ENCODE peak calls at places on chromosomes 1 and 21, in eight cellular contexts. M is endodermal cell; G is CD4-positive, alpha-beta T cell; F is colonic mucosa; S is AG04450; E is A549; C is cardiac muscle cell; H is stomach. A is an unnamed sample.

GRCh38 chr1:230142608-230143209 is 75.7 kb downstream of the GALNT2 start:
- DNase-seq in M (no peak), G (no peak), F (no peak), S (no peak), E (no peak), C (no peak), H (no peak), A (no peak)

GRCh38 chr1:203607169-203607873 is 19.3 kb upstream of the ATP2B4 start:
- DNase-seq in M (no peak), G (peak), F (no peak), S (peak), E (no peak), C (peak), H (peak), A (no peak)

GRCh38 chr1:228974296-228974695 is 239.0 kb downstream of the RHOU start:
- DNase-seq in M (no peak), G (no peak), F (no peak), S (no peak), E (no peak), C (no peak), H (no peak), A (no peak)

GRCh38 chr1:155334980-155335379 is 14.3 kb downstream of the RUSC1 start:
- DNase-seq in M (no peak), G (no peak), F (no peak), S (no peak), E (no peak), C (no peak), H (no peak), A (no peak)

GRCh38 chr1:59915516-59915915 is 11.1 kb downstream of the CYP2J2 start:
- DNase-seq in M (no peak), G (no peak), F (no peak), S (no peak), E (no peak), C (no peak), H (no peak), A (no peak)

GRCh38 chr1:7672864-7673263 is 98.2 kb upstream of the VAMP3 start:
- DNase-seq in M (no peak), G (no peak), F (no peak), S (no peak), E (no peak), C (no peak), H (no peak), A (no peak)

GRCh38 chr1:117093091-117093534 is 28.4 kb downstream of the TRIM45 start:
- DNase-seq in M (peak), G (no peak), F (peak), S (peak), E (no peak), C (peak), H (peak), A (peak)

GRCh38 chr1:111755321-111756123 is at the start of gene DDX20:
- DNase-seq in M (peak), G (peak), F (peak), S (peak), E (peak), C (peak), H (peak), A (peak)

GRCh38 chr1:6998267-6998666 is 213.0 kb downstream of the CAMTA1 start:
- DNase-seq in M (peak), G (no peak), F (peak), S (no peak), E (peak), C (no peak), H (no peak), A (no peak)

GRCh38 chr1:238789916-238790667 is 596.3 kb upstream of the CHRM3 start:
- DNase-seq in M (peak), G (no peak), F (no peak), S (no peak), E (no peak), C (no peak), H (no peak), A (no peak)

GRCh38 chr1:9086060-9086459 is 16.6 kb upstream of the SLC2A5 start:
- DNase-seq in M (no peak), G (no peak), F (no peak), S (no peak), E (no peak), C (peak), H (no peak), A (no peak)

GRCh38 chr21:36504067-36505058 is 24.4 kb upstream of the CLDN14 start:
- DNase-seq in M (no peak), G (peak), F (peak), S (peak), E (peak), C (peak), H (no peak), A (no peak)

GRCh38 chr1:85322655-85323054 is 46.2 kb upstream of the BCL10 start:
- DNase-seq in M (no peak), G (no peak), F (no peak), S (no peak), E (no peak), C (no peak), H (no peak), A (no peak)

GRCh38 chr1:37267111-37267835 is 207.1 kb upstream of the ZC3H12A start:
- DNase-seq in M (no peak), G (no peak), F (no peak), S (no peak), E (no peak), C (no peak), H (no peak), A (no peak)

GRCh38 chr1:59183918-59184317 is 113.0 kb upstream of the FGGY start:
- DNase-seq in M (no peak), G (no peak), F (peak), S (no peak), E (no peak), C (no peak), H (no peak), A (no peak)

GRCh38 chr1:9573723-9574122 is 15.0 kb upstream of the TMEM201 start:
- DNase-seq in M (peak), G (no peak), F (no peak), S (no peak), E (no peak), C (peak), H (no peak), A (no peak)

GRCh38 chr21:29376556-29376955 is 77.8 kb downstream of the BACH1 start:
- DNase-seq in M (peak), G (peak), F (peak), S (no peak), E (peak), C (peak), H (peak), A (peak)

GRCh38 chr1:115136106-115136505 is 46.8 kb upstream of the TSPAN2 start:
- DNase-seq in M (peak), G (no peak), F (no peak), S (no peak), E (no peak), C (no peak), H (no peak), A (no peak)

GRCh38 chr21:34989337-34990151 is 59.6 kb downstream of the RUNX1 start:
- DNase-seq in M (no peak), G (no peak), F (no peak), S (no peak), E (no peak), C (no peak), H (no peak), A (no peak)

GRCh38 chr1:168621356-168621755 is 45.0 kb downstream of the XCL1 start:
- DNase-seq in M (no peak), G (no peak), F (no peak), S (no peak), E (no peak), C (peak), H (no peak), A (no peak)

GRCh38 chr1:207000641-207001291 is 30.5 kb upstream of the FCAMR start:
- DNase-seq in M (no peak), G (no peak), F (no peak), S (no peak), E (no peak), C (no peak), H (no peak), A (no peak)

GRCh38 chr1:204320413-204320812 is 39.3 kb downstream of the PLEKHA6 start:
- DNase-seq in M (no peak), G (no peak), F (no peak), S (peak), E (no peak), C (peak), H (no peak), A (no peak)

GRCh38 chr1:163824006-163824405 is 502.3 kb downstream of the NUF2 start:
- DNase-seq in M (no peak), G (no peak), F (no peak), S (no peak), E (no peak), C (peak), H (no peak), A (no peak)

GRCh38 chr1:231161711-231162299 is at the start of gene TRIM67:
- DNase-seq in M (no peak), G (no peak), F (no peak), S (no peak), E (peak), C (peak), H (no peak), A (no peak)

GRCh38 chr1:207181838-207182237 is 77.8 kb downstream of the C4BPA start:
- DNase-seq in M (no peak), G (no peak), F (no peak), S (no peak), E (no peak), C (peak), H (no peak), A (no peak)

GRCh38 chr1:193256019-193256418 is 69.6 kb upstream of the B3GALT2 start:
- DNase-seq in M (no peak), G (no peak), F (no peak), S (no peak), E (no peak), C (no peak), H (no peak), A (no peak)

GRCh38 chr21:45918835-45919467 is 62.6 kb upstream of the COL6A1 start:
- DNase-seq in M (peak), G (no peak), F (no peak), S (no peak), E (no peak), C (no peak), H (no peak), A (no peak)

GRCh38 chr21:31671146-31671716 is 11.7 kb downstream of the SOD1 start:
- DNase-seq in M (no peak), G (no peak), F (no peak), S (no peak), E (no peak), C (no peak), H (no peak), A (no peak)

GRCh38 chr1:81371864-81372263 is 428.9 kb upstream of the ADGRL2 start:
- DNase-seq in M (no peak), G (no peak), F (no peak), S (no peak), E (no peak), C (no peak), H (no peak), A (no peak)

GRCh38 chr1:90317628-90318027 is 322.7 kb downstream of the ZNF326 start:
- DNase-seq in M (no peak), G (no peak), F (no peak), S (no peak), E (no peak), C (no peak), H (no peak), A (no peak)

GRCh38 chr1:112444269-112444668 is 48.3 kb downstream of the CTTNBP2NL start:
- DNase-seq in M (no peak), G (no peak), F (no peak), S (no peak), E (no peak), C (no peak), H (no peak), A (no peak)

GRCh38 chr1:43425045-43425444 is 28.7 kb downstream of the HYI start:
- DNase-seq in M (no peak), G (no peak), F (no peak), S (no peak), E (no peak), C (no peak), H (no peak), A (no peak)

GRCh38 chr1:247746391-247746935 is 1.5 kb downstream of the OR14A2 start:
- DNase-seq in M (no peak), G (no peak), F (no peak), S (no peak), E (no peak), C (no peak), H (no peak), A (no peak)

DNA sequence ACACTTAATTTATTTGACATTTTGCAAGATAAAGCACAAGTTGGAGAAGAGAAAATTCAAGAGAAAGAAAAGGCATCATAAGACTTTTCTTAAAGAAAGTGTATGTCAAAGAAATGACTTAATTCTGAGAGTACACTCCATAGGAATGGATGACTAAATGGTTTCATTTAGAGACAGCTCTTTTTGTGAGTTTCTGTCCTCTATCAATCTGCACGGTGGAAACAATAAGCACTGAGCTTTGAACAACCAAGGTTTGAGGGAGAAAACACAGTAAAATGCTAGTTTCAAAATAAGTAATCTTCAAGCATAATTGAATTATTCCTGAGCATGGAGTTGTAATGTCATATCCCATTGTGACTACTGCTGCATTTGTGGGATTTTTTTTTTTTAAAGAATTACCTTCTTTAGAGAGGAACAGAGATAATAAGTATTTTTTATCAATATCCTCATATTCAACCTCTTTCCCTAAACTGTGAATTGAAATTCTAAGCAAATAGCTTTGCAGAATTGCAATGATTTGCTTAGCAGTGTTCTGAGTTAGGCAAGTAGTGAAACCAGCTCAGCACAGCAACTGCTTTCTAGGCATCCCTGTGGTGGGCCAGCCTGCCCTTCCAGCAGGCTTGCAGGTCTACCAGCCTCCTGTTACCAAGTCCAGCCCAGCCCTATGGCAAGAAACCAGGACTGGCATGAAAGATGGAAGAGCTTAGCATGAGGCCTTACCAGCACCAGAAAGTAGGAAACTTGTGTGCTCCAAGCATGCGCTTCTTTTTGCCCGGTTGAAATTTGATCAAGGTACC is 38.2 kb downstream of the KCNJ6 start:
- DNase-seq in M (no peak), G (no peak), F (no peak), S (no peak), E (no peak), C (no peak), H (no peak), A (no peak)
- H3K27ac ChIP-seq in M (no peak), G (no peak), F (no peak), S (no peak), E (peak), C (no peak), H (no peak), A (no peak)

DNA sequence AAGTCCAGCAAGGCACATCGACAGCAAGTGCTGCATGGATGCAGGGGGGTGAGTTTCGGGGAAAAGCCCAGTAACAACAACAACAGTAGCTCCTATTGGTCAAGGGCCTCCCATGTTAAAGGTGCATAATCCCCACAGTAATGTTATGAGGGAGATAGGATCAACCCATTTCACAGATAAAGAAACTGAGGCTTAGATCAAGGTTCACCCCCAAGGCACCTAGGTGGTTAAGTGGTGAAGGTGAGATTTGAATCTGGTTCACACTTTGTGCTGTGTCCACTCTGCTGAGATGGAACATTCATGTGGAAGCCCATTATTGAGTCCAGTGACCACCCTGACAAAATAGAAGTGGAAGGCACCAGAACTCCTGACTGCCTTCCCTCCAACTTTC is 24.9 kb downstream of the PHGDH start:
- DNase-seq in M (no peak), G (no peak), F (no peak), S (no peak), E (no peak), C (no peak), H (no peak), A (no peak)
- H3K27ac ChIP-seq in M (no peak), G (no peak), F (no peak), S (no peak), E (no peak), C (no peak), H (peak), A (peak)

GRCh38 chr1:47752048-47752451 is 245.1 kb downstream of the TRABD2B start:
- DNase-seq in M (peak), G (no peak), F (peak), S (no peak), E (no peak), C (peak), H (peak), A (no peak)
- H3K27ac ChIP-seq in M (no peak), G (no peak), F (peak), S (no peak), E (no peak), C (no peak), H (peak), A (no peak)

GRCh38 chr21:26077523-26077922 is 93.0 kb downstream of the APP start:
- DNase-seq in M (no peak), G (no peak), F (no peak), S (no peak), E (no peak), C (peak), H (no peak), A (no peak)

GRCh38 chr21:26082549-26082948 is 88.0 kb downstream of the APP start:
- DNase-seq in M (peak), G (no peak), F (no peak), S (no peak), E (no peak), C (no peak), H (no peak), A (no peak)

GRCh38 chr21:26085100-26085499 is 85.5 kb downstream of the APP start:
- DNase-seq in M (no peak), G (no peak), F (no peak), S (no peak), E (no peak), C (no peak), H (no peak), A (no peak)

GRCh38 chr21:26080211-26080610 is 90.4 kb downstream of the APP start:
- DNase-seq in M (no peak), G (no peak), F (no peak), S (no peak), E (no peak), C (no peak), H (no peak), A (no peak)

DNA sequence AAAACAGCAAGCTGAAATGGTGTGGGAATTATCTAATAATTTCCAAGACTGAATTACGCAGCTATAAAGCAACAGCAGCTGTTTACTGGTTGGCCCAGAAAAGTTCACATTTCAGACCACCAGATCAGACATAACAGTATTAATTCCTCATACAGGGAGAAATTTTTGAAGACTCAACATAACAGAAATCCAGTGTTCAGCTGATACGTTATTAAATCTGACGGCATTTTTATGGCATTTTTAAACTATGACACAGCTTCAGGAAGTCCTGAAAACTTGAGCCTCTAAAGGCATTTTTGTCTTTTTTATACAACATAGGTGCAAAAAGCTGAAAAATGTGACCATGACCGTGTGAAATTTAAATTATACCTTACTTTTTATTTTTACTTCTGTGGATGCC is 91.2 kb downstream of the APP start:
- DNase-seq in M (no peak), G (no peak), F (no peak), S (no peak), E (no peak), C (no peak), H (no peak), A (no peak)
- H3K27ac ChIP-seq in M (no peak), G (no peak), F (no peak), S (no peak), E (no peak), C (no peak), H (no peak), A (no peak)

GRCh38 chr1:5108740-5109139 is 454.3 kb downstream of the AJAP1 start:
- DNase-seq in M (no peak), G (no peak), F (no peak), S (no peak), E (no peak), C (no peak), H (no peak), A (no peak)

GRCh38 chr1:5105744-5106143 is 451.3 kb downstream of the AJAP1 start:
- DNase-seq in M (no peak), G (no peak), F (no peak), S (no peak), E (no peak), C (no peak), H (no peak), A (no peak)

GRCh38 chr1:5109652-5110051 is 455.2 kb downstream of the AJAP1 start:
- DNase-seq in M (no peak), G (no peak), F (no peak), S (no peak), E (no peak), C (no peak), H (no peak), A (no peak)

GRCh38 chr1:5111581-5111980 is 457.2 kb downstream of the AJAP1 start:
- DNase-seq in M (no peak), G (no peak), F (no peak), S (no peak), E (no peak), C (no peak), H (no peak), A (no peak)

DNA sequence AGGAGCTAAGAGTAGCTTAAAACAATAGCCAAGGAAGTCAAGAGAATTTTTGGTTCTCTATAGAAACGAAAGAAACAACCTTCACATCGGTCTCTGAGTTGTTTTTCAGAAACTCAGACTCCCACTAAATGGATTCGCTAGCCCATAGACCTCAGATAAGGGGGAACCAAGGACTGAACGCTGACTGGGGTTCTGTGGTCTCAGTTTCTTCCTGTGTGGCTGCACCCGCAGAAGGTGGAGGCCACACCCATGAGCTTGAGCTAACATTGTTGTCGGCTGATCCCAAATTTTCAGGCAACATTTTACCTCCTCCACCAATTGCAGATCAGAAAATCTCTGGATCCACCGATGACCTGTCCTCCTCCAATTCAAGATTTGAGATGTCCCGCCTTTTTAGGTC is 456.1 kb downstream of the AJAP1 start:
- DNase-seq in M (no peak), G (no peak), F (no peak), S (no peak), E (no peak), C (no peak), H (no peak), A (no peak)
- H3K27ac ChIP-seq in M (no peak), G (no peak), F (no peak), S (no peak), E (no peak), C (no peak), H (no peak), A (no peak)

GRCh38 chr1:17525065-17525464 is 14.4 kb upstream of the ARHGEF10L start:
- DNase-seq in M (no peak), G (no peak), F (no peak), S (no peak), E (no peak), C (no peak), H (no peak), A (no peak)

GRCh38 chr1:17529381-17529780 is 10.1 kb upstream of the ARHGEF10L start:
- DNase-seq in M (no peak), G (no peak), F (no peak), S (no peak), E (no peak), C (no peak), H (no peak), A (no peak)

GRCh38 chr1:17523487-17524029 is 15.9 kb upstream of the ARHGEF10L start:
- DNase-seq in M (no peak), G (no peak), F (no peak), S (no peak), E (no peak), C (no peak), H (no peak), A (no peak)

GRCh38 chr1:17525996-17526686 is 13.4 kb upstream of the ARHGEF10L start:
- DNase-seq in M (no peak), G (no peak), F (no peak), S (no peak), E (no peak), C (peak), H (no peak), A (no peak)

GRCh38 chr1:17527036-17527914 is 12.2 kb upstream of the ARHGEF10L start:
- DNase-seq in M (no peak), G (no peak), F (peak), S (no peak), E (no peak), C (peak), H (no peak), A (no peak)
- H3K27ac ChIP-seq in M (no peak), G (no peak), F (peak), S (no peak), E (no peak), C (no peak), H (peak), A (peak)

A was measured in caudate nucleus.